ENCODE peak calls at places on chromosomes 16 and 17, in five cellular contexts. One of them, this sample, is unnamed.

GRCh38 chr17:42457107-42457787 is 1.4 kb upstream of the ATP6V0A1 start:
- DNase-seq in WERI-Rb-1: no peak
- DNase-seq in nephron progenitor cell: no peak
- DNase-seq in CD8-positive, alpha-beta T cell: no peak
- DNase-seq in adrenal gland: no peak
- DNase-seq in this sample: no peak

GRCh38 chr17:74770498-74771318 is 5.4 kb downstream of the NAT9 start:
- DNase-seq in adrenal gland: peak
- DNase-seq in WERI-Rb-1: peak
- DNase-seq in CD8-positive, alpha-beta T cell: peak
- DNase-seq in nephron progenitor cell: peak
- DNase-seq in this sample: peak

GRCh38 chr17:62652251-62653001 is 25.0 kb downstream of the MRC2 start:
- DNase-seq in CD8-positive, alpha-beta T cell: peak
- DNase-seq in adrenal gland: peak
- DNase-seq in WERI-Rb-1: no peak
- DNase-seq in nephron progenitor cell: peak
- DNase-seq in this sample: no peak

GRCh38 chr17:57424273-57424672 is 167.9 kb downstream of the MSI2 start:
- DNase-seq in WERI-Rb-1: no peak
- DNase-seq in CD8-positive, alpha-beta T cell: no peak
- DNase-seq in adrenal gland: no peak
- DNase-seq in nephron progenitor cell: no peak
- DNase-seq in this sample: no peak

GRCh38 chr16:84098939-84099338 is 17.8 kb downstream of the MBTPS1 start:
- DNase-seq in CD8-positive, alpha-beta T cell: no peak
- DNase-seq in nephron progenitor cell: no peak
- DNase-seq in adrenal gland: no peak
- DNase-seq in WERI-Rb-1: no peak
- DNase-seq in this sample: no peak

GRCh38 chr17:80937501-80938356 is 53.9 kb upstream of the CHMP6 start:
- DNase-seq in nephron progenitor cell: no peak
- DNase-seq in CD8-positive, alpha-beta T cell: no peak
- DNase-seq in WERI-Rb-1: no peak
- DNase-seq in adrenal gland: peak
- DNase-seq in this sample: no peak

GRCh38 chr17:73986641-73987177 is 216.8 kb upstream of the RPL38 start:
- DNase-seq in CD8-positive, alpha-beta T cell: no peak
- DNase-seq in WERI-Rb-1: no peak
- DNase-seq in nephron progenitor cell: no peak
- DNase-seq in adrenal gland: no peak
- DNase-seq in this sample: no peak

GRCh38 chr16:68645494-68646388 is 631 bp downstream of the CDH3 start:
- DNase-seq in nephron progenitor cell: peak
- DNase-seq in CD8-positive, alpha-beta T cell: no peak
- DNase-seq in WERI-Rb-1: no peak
- DNase-seq in adrenal gland: no peak
- DNase-seq in this sample: peak

GRCh38 chr16:48810803-48811453 is 200.9 kb upstream of the N4BP1 start:
- DNase-seq in WERI-Rb-1: no peak
- DNase-seq in CD8-positive, alpha-beta T cell: no peak
- DNase-seq in nephron progenitor cell: peak
- DNase-seq in adrenal gland: no peak
- DNase-seq in this sample: peak

GRCh38 chr17:56913000-56913866 is 616 bp downstream of the TRIM25 start:
- DNase-seq in CD8-positive, alpha-beta T cell: no peak
- DNase-seq in adrenal gland: peak
- DNase-seq in WERI-Rb-1: peak
- DNase-seq in nephron progenitor cell: peak
- DNase-seq in this sample: peak

GRCh38 chr17:35981908-35982330 is 622 bp upstream of the CCL16 start:
- DNase-seq in WERI-Rb-1: peak
- DNase-seq in CD8-positive, alpha-beta T cell: no peak
- DNase-seq in adrenal gland: no peak
- DNase-seq in nephron progenitor cell: no peak
- DNase-seq in this sample: no peak

GRCh38 chr17:354651-355556 is 2.3 kb upstream of the RPH3AL start:
- DNase-seq in adrenal gland: peak
- DNase-seq in nephron progenitor cell: peak
- DNase-seq in WERI-Rb-1: no peak
- DNase-seq in CD8-positive, alpha-beta T cell: no peak
- DNase-seq in this sample: no peak

GRCh38 chr16:79628501-79628975 is 28.0 kb upstream of the MAF start:
- DNase-seq in nephron progenitor cell: no peak
- DNase-seq in WERI-Rb-1: no peak
- DNase-seq in CD8-positive, alpha-beta T cell: peak
- DNase-seq in adrenal gland: no peak
- DNase-seq in this sample: no peak

GRCh38 chr16:75385507-75386152 is 47.7 kb downstream of the CFDP1 start:
- DNase-seq in nephron progenitor cell: no peak
- DNase-seq in WERI-Rb-1: no peak
- DNase-seq in CD8-positive, alpha-beta T cell: no peak
- DNase-seq in adrenal gland: no peak
- DNase-seq in this sample: no peak

GRCh38 chr16:28189237-28189636 is 22.5 kb downstream of the XPO6 start:
- DNase-seq in CD8-positive, alpha-beta T cell: no peak
- DNase-seq in WERI-Rb-1: no peak
- DNase-seq in adrenal gland: no peak
- DNase-seq in nephron progenitor cell: no peak
- DNase-seq in this sample: no peak

GRCh38 chr17:35740997-35741931 is 9.8 kb downstream of the RASL10B start:
- DNase-seq in nephron progenitor cell: peak
- DNase-seq in WERI-Rb-1: peak
- DNase-seq in adrenal gland: no peak
- DNase-seq in CD8-positive, alpha-beta T cell: no peak
- DNase-seq in this sample: peak

GRCh38 chr16:47886631-47887415 is 269.0 kb downstream of the ABCC12 start:
- DNase-seq in nephron progenitor cell: peak
- DNase-seq in WERI-Rb-1: no peak
- DNase-seq in adrenal gland: no peak
- DNase-seq in CD8-positive, alpha-beta T cell: no peak
- DNase-seq in this sample: no peak

GRCh38 chr17:42673266-42673884 is 3.4 kb downstream of the PLEKHH3 start:
- DNase-seq in CD8-positive, alpha-beta T cell: no peak
- DNase-seq in WERI-Rb-1: no peak
- DNase-seq in adrenal gland: no peak
- DNase-seq in nephron progenitor cell: no peak
- DNase-seq in this sample: no peak

GRCh38 chr17:44636562-44636961 is 19.7 kb upstream of the MEIOC start:
- DNase-seq in CD8-positive, alpha-beta T cell: no peak
- DNase-seq in WERI-Rb-1: no peak
- DNase-seq in nephron progenitor cell: no peak
- DNase-seq in adrenal gland: no peak
- DNase-seq in this sample: no peak
- TF ChIP-seq CTCF in CD8-positive, alpha-beta T cell: no peak
- TF ChIP-seq CTCF in WERI-Rb-1: no peak
- TF ChIP-seq CTCF in nephron progenitor cell: peak
- TF ChIP-seq CTCF in adrenal gland: peak
- TF ChIP-seq CTCF in this sample: no peak

GRCh38 chr16:4389051-4389955 is 17.7 kb downstream of the VASN start:
- DNase-seq in WERI-Rb-1: no peak
- DNase-seq in adrenal gland: no peak
- DNase-seq in nephron progenitor cell: no peak
- DNase-seq in CD8-positive, alpha-beta T cell: no peak
- DNase-seq in this sample: no peak

GRCh38 chr16:4391635-4392381 is 20.2 kb downstream of the VASN start:
- DNase-seq in adrenal gland: no peak
- DNase-seq in nephron progenitor cell: peak
- DNase-seq in CD8-positive, alpha-beta T cell: no peak
- DNase-seq in WERI-Rb-1: no peak
- DNase-seq in this sample: no peak

GRCh38 chr16:4392382-4393242 is 21.0 kb downstream of the VASN start:
- DNase-seq in nephron progenitor cell: peak
- DNase-seq in adrenal gland: no peak
- DNase-seq in CD8-positive, alpha-beta T cell: no peak
- DNase-seq in WERI-Rb-1: no peak
- DNase-seq in this sample: no peak

GRCh38 chr16:4388275-4389021 is 16.8 kb downstream of the VASN start:
- DNase-seq in nephron progenitor cell: peak
- DNase-seq in WERI-Rb-1: no peak
- DNase-seq in CD8-positive, alpha-beta T cell: no peak
- DNase-seq in adrenal gland: no peak
- DNase-seq in this sample: no peak

DNA sequence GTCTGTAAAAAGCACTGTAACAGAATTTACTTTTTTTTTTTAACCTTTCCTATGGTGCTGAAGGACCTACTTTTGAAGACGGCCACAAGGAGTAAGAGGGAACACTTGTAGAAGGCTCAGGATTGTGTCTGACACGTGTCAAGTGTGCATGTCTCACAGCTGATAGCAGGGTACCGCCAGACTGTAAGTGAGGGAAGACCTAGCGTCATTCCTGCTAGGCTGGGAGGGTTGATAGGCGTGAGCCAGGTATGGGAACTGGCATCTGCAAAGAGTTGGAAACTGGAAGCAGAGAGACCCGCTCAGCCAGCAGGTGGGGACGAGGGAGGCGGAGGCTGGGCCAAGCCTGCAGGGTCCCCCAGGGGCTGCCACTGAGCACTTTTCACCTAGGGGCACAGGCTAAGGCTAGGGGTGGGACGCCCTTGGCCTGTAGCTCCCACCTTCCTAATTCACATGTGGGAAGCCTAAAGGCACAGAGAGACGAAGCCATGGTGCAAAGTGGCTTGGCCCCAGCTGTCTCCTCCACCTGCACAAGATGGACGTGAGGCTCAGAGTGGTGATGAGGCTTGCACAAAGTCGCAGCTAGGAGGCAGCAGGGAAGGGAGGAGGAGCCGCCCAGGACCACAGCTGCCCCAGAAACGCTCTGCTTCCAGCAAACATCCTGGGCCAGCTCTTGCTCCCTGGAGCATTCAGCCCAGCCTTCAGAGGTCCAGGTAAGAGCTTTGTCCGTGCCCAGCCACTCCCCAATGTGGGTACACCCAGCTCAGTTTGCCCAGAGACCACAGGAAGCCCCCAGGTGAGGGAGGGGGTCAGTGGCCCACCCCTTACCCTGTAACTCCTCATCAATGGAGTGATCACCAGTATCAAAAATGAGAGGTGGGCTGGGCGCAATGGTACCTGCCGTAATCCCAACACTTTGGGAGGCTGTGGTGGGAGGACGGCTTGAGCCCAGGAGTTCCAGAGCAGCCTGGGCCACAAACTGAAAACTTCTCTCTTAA is 18.9 kb downstream of the VASN start:
- DNase-seq in CD8-positive, alpha-beta T cell: no peak
- DNase-seq in adrenal gland: no peak
- DNase-seq in WERI-Rb-1: no peak
- DNase-seq in nephron progenitor cell: peak
- DNase-seq in this sample: no peak
- TF ChIP-seq CTCF in CD8-positive, alpha-beta T cell: no peak
- TF ChIP-seq CTCF in adrenal gland: no peak
- TF ChIP-seq CTCF in WERI-Rb-1: peak
- TF ChIP-seq CTCF in nephron progenitor cell: no peak
- TF ChIP-seq CTCF in this sample: no peak

DNA sequence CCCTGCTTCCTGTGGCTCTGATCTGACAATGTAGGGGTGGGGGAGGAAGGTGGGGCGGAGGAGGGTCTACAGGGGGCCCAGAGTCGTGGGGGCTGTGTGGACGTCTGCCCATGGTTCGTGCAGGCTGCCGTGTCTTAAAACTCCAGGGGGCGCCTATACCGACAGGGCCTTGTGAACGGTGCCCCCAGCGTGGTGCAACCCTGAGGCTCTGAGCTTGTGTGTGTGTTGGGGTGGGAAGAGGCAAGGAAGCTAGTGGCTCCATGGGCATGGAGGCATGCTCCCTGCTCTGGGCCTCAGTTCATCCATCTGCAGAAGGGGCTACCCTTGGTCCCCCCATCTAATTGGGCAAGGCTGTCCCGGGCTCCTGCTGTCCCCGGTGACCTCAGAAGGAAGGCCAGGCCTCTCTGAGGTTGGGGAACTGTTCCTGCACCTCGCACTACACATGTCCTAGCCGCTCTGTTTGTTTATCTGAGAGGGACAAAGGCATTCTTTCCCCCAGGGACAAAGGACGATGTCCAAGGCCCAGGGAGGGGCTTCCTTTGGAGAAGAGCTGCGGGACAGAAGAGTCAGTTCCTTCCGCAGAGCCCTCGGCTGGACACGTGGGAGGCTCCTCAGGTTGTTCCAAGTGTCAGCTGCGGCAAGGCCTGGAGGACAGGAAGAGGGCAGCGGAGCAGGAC is 13.5 kb downstream of the CA4 start:
- DNase-seq in adrenal gland: no peak
- DNase-seq in CD8-positive, alpha-beta T cell: no peak
- DNase-seq in nephron progenitor cell: no peak
- DNase-seq in WERI-Rb-1: peak
- DNase-seq in this sample: no peak
- TF ChIP-seq CTCF in adrenal gland: no peak
- TF ChIP-seq CTCF in CD8-positive, alpha-beta T cell: no peak
- TF ChIP-seq CTCF in nephron progenitor cell: no peak
- TF ChIP-seq CTCF in WERI-Rb-1: peak
- TF ChIP-seq CTCF in this sample: no peak

GRCh38 chr16:30870904-30871303 is 23.0 kb downstream of the BCL7C start:
- DNase-seq in adrenal gland: no peak
- DNase-seq in WERI-Rb-1: no peak
- DNase-seq in nephron progenitor cell: no peak
- DNase-seq in CD8-positive, alpha-beta T cell: no peak
- DNase-seq in this sample: no peak

GRCh38 chr16:30866031-30866430 is 27.8 kb downstream of the BCL7C start:
- DNase-seq in CD8-positive, alpha-beta T cell: no peak
- DNase-seq in WERI-Rb-1: no peak
- DNase-seq in nephron progenitor cell: no peak
- DNase-seq in adrenal gland: no peak
- DNase-seq in this sample: no peak

GRCh38 chr16:30867747-30868146 is 26.1 kb downstream of the BCL7C start:
- DNase-seq in CD8-positive, alpha-beta T cell: no peak
- DNase-seq in WERI-Rb-1: peak
- DNase-seq in adrenal gland: no peak
- DNase-seq in nephron progenitor cell: no peak
- DNase-seq in this sample: no peak
- TF ChIP-seq CTCF in CD8-positive, alpha-beta T cell: no peak
- TF ChIP-seq CTCF in WERI-Rb-1: peak
- TF ChIP-seq CTCF in adrenal gland: no peak
- TF ChIP-seq CTCF in nephron progenitor cell: no peak
- TF ChIP-seq CTCF in this sample: no peak

DNA sequence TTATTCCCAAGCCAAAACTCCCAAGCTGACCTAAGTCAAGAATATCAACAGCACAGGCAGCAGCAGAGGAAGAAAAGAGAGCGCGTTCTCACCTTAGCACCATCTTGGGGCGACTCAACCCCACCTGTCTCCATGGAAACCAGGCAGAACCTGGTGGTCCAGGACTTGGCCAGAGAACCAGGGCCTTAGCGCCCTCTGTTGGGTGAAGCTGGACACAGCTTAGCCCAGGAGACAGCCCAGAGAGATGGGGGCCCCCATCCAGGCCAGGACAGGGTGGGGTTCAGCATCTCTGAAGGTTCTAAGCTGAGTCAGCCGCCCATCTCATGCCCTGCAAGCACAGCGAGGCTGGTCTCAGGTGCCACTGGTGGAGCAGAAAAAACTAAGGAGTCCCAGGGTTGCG is 60.1 kb upstream of the TMEM132E start:
- DNase-seq in CD8-positive, alpha-beta T cell: no peak
- DNase-seq in WERI-Rb-1: peak
- DNase-seq in nephron progenitor cell: peak
- DNase-seq in adrenal gland: no peak
- DNase-seq in this sample: peak
- TF ChIP-seq CTCF in CD8-positive, alpha-beta T cell: no peak
- TF ChIP-seq CTCF in WERI-Rb-1: peak
- TF ChIP-seq CTCF in nephron progenitor cell: peak
- TF ChIP-seq CTCF in adrenal gland: no peak
- TF ChIP-seq CTCF in this sample: peak

GRCh38 chr17:8223356-8224063 is 13.1 kb upstream of the AURKB start:
- DNase-seq in CD8-positive, alpha-beta T cell: peak
- DNase-seq in adrenal gland: peak
- DNase-seq in WERI-Rb-1: peak
- DNase-seq in nephron progenitor cell: peak
- DNase-seq in this sample: peak
- TF ChIP-seq CTCF in CD8-positive, alpha-beta T cell: no peak
- TF ChIP-seq CTCF in adrenal gland: no peak
- TF ChIP-seq CTCF in WERI-Rb-1: peak
- TF ChIP-seq CTCF in nephron progenitor cell: no peak
- TF ChIP-seq CTCF in this sample: no peak

This sample was measured in glutamatergic neuron.